ENCODE peak calls at places on chromosomes 13 and 19, in four cellular contexts. C, V, J and H are unnamed samples.

GRCh38 chr13:24087611-24088235 is 72.8 kb upstream of the SPATA13 start:
- DNase-seq in C (no peak), V (no peak), J (no peak), H (no peak)

GRCh38 chr19:11264452-11265176 is 2.3 kb upstream of the DOCK6 start:
- DNase-seq in C (peak; percentile 23), V (no peak), J (no peak), H (no peak)

GRCh38 chr13:99053636-99054233 is 75.9 kb upstream of the DOCK9 start:
- DNase-seq in C (no peak), V (peak; percentile 41), J (no peak), H (no peak)

GRCh38 chr19:50718255-50719118 is 1.1 kb downstream of the SHANK1 start:
- DNase-seq in C (no peak), V (peak; percentile 43), J (no peak), H (peak; percentile 45)

GRCh38 chr13:44649118-44649455 is 73.0 kb upstream of the TSC22D1 start:
- DNase-seq in C (no peak), V (no peak), J (no peak), H (no peak)

GRCh38 chr19:48127561-48127960 is 16.9 kb upstream of the PLA2G4C start:
- DNase-seq in C (no peak), V (no peak), J (no peak), H (no peak)

GRCh38 chr13:44165172-44165894 is 208.3 kb upstream of the SERP2 start:
- DNase-seq in C (no peak), V (no peak), J (no peak), H (no peak)

GRCh38 chr13:96279904-96280303 is 190.0 kb downstream of the HS6ST3 start:
- DNase-seq in C (no peak), V (no peak), J (no peak), H (no peak)

GRCh38 chr13:34025746-34026145 is 207.8 kb downstream of the RFC3 start:
- DNase-seq in C (no peak), V (no peak), J (no peak), H (peak; percentile 62)

GRCh38 chr13:101149735-101150380 is 266.4 kb downstream of the NALCN start:
- DNase-seq in C (no peak), V (peak; percentile 38), J (no peak), H (peak; percentile 45)

GRCh38 chr13:28318418-28318995 is 176.4 kb downstream of the FLT1 start:
- DNase-seq in C (no peak), V (no peak), J (no peak), H (no peak)

GRCh38 chr19:17777840-17778620 is 16.9 kb upstream of the B3GNT3 start:
- DNase-seq in C (no peak), V (peak; percentile 58), J (no peak), H (peak; percentile 47)

GRCh38 chr19:42254083-42254849 is 662 bp downstream of the ERF start:
- DNase-seq in C (peak; percentile 75), V (peak; percentile 83), J (peak; percentile 58), H (peak; percentile 78)

GRCh38 chr19:14661372-14661924 is 13.2 kb downstream of the ADGRE3 start:
- DNase-seq in C (no peak), V (no peak), J (no peak), H (no peak)

GRCh38 chr13:98470920-98471319 is 106.0 kb downstream of the STK24 start:
- DNase-seq in C (no peak), V (no peak), J (no peak), H (no peak)

GRCh38 chr19:29098091-29098490 is 114.9 kb downstream of the UQCRFS1 start:
- DNase-seq in C (no peak), V (no peak), J (no peak), H (no peak)

GRCh38 chr19:3270908-3271307 is 46.4 kb downstream of the CELF5 start:
- DNase-seq in C (no peak), V (peak; percentile 58), J (no peak), H (no peak)

GRCh38 chr13:72983085-72983768 is 75.6 kb upstream of the KLF5 start:
- DNase-seq in C (no peak), V (no peak), J (no peak), H (peak; percentile 12)

GRCh38 chr19:10718205-10719196 is 622 bp downstream of the DNM2 start:
- DNase-seq in C (no peak), V (peak; percentile 66), J (no peak), H (peak; percentile 67)

GRCh38 chr13:30338331-30338851 is 31.0 kb upstream of the KATNAL1 start:
- DNase-seq in C (no peak), V (no peak), J (no peak), H (no peak)

GRCh38 chr13:94248454-94249233 is 230.8 kb downstream of the DCT start:
- DNase-seq in C (no peak), V (no peak), J (no peak), H (no peak)

GRCh38 chr19:31109626-31110025 is 239.6 kb downstream of the TSHZ3 start:
- DNase-seq in C (no peak), V (peak; percentile 78), J (no peak), H (no peak)

GRCh38 chr19:13033244-13033643 is 38.0 kb downstream of the NFIX start:
- DNase-seq in C (no peak), V (no peak), J (no peak), H (no peak)

GRCh38 chr13:26837102-26837501 is 76.5 kb upstream of the GPR12 start:
- DNase-seq in C (no peak), V (no peak), J (no peak), H (no peak)

GRCh38 chr19:47729799-47730520 is 15.4 kb upstream of the NOP53 start:
- DNase-seq in C (peak; percentile 36), V (peak; percentile 42), J (peak; percentile 63), H (peak; percentile 32)

DNA sequence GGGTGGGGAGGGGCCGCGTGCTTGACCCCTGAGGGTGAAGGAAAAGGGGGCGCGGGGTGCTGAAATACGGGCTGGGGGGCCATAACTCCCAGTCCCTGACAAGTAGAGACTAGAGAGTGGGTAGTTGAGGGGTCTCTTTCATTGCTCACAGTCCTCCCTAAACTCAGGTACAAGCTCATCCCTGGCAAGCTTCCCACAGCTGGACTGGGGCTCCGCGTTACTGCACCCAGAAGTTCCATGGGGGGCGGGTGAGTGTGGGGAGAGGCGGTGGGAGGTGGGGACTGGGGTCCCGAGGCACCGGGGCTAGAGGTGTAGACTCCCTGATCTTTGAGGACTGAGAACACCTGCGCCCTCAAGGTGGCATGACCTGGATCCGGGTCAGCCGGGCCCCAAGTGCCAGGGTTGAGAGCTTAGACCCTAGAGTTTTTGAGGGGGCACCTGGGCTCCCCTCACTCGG is 1.3 kb downstream of the ETV2 start:
- DNase-seq in C (no peak), V (no peak), J (no peak), H (no peak)
- H3K4me3 ChIP-seq in C (peak overlapping the region; percentile 47), V (peak overlapping the region; percentile 85), J (peak overlapping the region; percentile 67), H (peak overlapping the region; percentile 56)

DNA sequence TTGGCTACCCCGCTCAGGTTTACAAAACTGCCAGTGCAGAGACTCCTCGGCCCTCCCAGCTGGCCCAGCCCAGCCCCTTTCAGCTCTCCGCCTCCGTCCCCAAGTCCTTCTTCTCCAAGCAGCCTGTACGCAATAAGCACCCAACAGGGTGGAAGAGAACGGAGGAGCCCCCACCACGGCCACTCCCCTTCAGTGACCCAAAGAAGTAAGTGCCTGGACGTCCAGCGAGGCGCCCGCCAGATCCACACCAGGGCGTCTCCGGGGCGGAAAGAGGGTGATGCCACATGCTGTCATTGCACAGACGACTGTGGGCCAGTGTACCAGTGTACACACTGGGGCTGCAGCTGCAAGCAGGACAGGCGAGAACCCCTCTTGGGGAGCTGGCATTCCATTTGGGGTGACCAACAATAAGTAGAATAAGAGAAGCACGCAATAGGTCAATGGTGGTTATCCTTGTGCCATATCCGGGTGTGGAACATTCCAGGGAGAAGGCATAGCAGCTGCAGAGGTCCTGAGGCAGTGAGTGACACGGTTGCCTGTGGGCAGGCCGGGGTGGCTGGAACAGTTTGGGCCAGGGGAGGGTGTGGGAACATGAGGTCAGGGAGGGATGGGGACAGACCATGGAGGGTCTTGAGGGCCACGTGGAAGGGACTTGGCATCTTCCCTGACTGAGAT is 41.3 kb downstream of the DPF1 start:
- DNase-seq in C (no peak), V (no peak), J (no peak), H (no peak)
- H3K4me3 ChIP-seq in C (no peak overlapping the region), V (no peak overlapping the region), J (no peak overlapping the region), H (no peak overlapping the region)

GRCh38 chr13:74288361-74288911 is 154.2 kb upstream of the KLF12 start:
- DNase-seq in C (peak; percentile 21), V (peak; percentile 59), J (no peak), H (no peak)

GRCh38 chr13:74289861-74290260 is 155.7 kb upstream of the KLF12 start:
- DNase-seq in C (no peak), V (no peak), J (no peak), H (no peak)

GRCh38 chr13:74290324-74290773 is 156.1 kb upstream of the KLF12 start:
- DNase-seq in C (peak; percentile 38), V (no peak), J (no peak), H (peak; percentile 9)

GRCh38 chr13:74289130-74289529 is 154.9 kb upstream of the KLF12 start:
- DNase-seq in C (no peak), V (no peak), J (no peak), H (no peak)

GRCh38 chr13:74287672-74288169 is 153.5 kb upstream of the KLF12 start:
- DNase-seq in C (peak; percentile 25), V (peak; percentile 86), J (peak; percentile 50), H (peak; percentile 46)
- H3K4me3 ChIP-seq in C (no peak overlapping the region), V (peak overlapping the region; percentile 57), J (no peak overlapping the region), H (no peak overlapping the region)

GRCh38 chr19:1252221-1252817 is 3.9 kb downstream of the MIDN start:
- DNase-seq in C (peak; percentile 94), V (peak; percentile 70), J (peak; percentile 91), H (peak; percentile 93)

GRCh38 chr19:1251503-1252220 is 3.3 kb downstream of the MIDN start:
- DNase-seq in C (peak; percentile 42), V (no peak), J (no peak), H (no peak)

GRCh38 chr19:1249990-1250298 is 1.6 kb downstream of the MIDN start:
- DNase-seq in C (no peak), V (no peak), J (no peak), H (no peak)

GRCh38 chr19:1250374-1251232 is 2.2 kb downstream of the MIDN start:
- DNase-seq in C (peak; percentile 59), V (peak; percentile 78), J (no peak), H (peak; percentile 51)

DNA sequence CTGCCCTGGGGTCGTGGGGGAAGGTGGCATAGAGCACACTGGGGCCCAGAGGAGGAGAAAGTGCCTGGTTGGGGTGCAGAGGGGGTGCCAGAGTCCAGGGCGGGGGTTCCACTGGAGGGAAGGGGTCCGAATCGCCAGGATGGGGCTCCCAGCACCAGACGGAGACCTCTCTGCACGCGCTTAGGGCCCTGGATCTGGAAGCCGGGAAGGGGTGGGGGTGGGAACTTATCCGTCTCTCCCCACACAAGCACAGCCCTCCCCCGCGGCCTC is 2.8 kb downstream of the MIDN start:
- DNase-seq in C (peak; percentile 72), V (peak; percentile 83), J (peak; percentile 65), H (peak; percentile 53)
- H3K4me3 ChIP-seq in C (peak overlapping the region; percentile 87), V (peak overlapping the region; percentile 87), J (peak overlapping the region; percentile 63), H (peak overlapping the region; percentile 69)

DNA sequence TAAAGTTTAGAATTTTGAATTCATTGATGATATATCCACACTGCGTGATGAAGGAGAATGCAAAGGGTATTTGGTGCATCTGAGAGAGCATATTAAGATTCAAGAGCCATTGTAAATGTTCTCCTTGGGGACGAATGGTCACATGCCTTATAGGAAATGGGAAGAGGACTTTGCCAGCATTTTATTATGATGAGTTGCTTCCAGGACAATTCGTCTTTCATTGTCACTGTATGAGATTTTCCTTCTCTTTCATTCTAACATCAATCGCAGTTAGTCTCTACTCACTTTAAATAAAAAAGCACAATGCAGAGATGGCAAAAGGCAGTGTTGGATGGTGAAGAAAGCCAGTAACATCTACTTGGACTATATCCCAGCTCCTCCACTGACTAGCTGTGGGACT is 21.4 kb downstream of the WDFY2 start:
- DNase-seq in C (no peak), V (no peak), J (no peak), H (no peak)
- H3K4me3 ChIP-seq in C (no peak overlapping the region), V (no peak overlapping the region), J (no peak overlapping the region), H (no peak overlapping the region)